ENCODE peak calls at places on chromosome 1, in five cellular contexts. N is retina; P is EH; X is NT2/D1; H is activated effector memory CD4-positive, alpha-beta T cell treated with anti-CD3 and anti-CD28 coated beads, Interleukin-2, amount 50 U/mL, for 16 hours. Q is an unnamed sample.

GRCh38 chr1:219581344-219581743 is 31.6 kb downstream of the ZC3H11B start:
- DNase-seq in N (no peak), P (no peak), X (no peak), H (no peak), Q (no peak)

GRCh38 chr1:223714849-223715709 is 2.7 kb downstream of the CAPN2 start:
- DNase-seq in N (no peak), P (peak), X (no peak), H (no peak), Q (no peak)

GRCh38 chr1:54929700-54930099 is 42.7 kb upstream of the DHCR24 start:
- DNase-seq in N (no peak), P (no peak), X (no peak), H (no peak), Q (no peak)

GRCh38 chr1:240001177-240001740 is 90.4 kb upstream of the FMN2 start:
- DNase-seq in N (no peak), P (peak), X (no peak), H (no peak), Q (no peak)

GRCh38 chr1:115113781-115114180 is 24.5 kb upstream of the TSPAN2 start:
- DNase-seq in N (no peak), P (peak), X (no peak), H (no peak), Q (no peak)

GRCh38 chr1:243438815-243439214 is 183.0 kb downstream of the SDCCAG8 start:
- DNase-seq in N (no peak), P (peak), X (no peak), H (no peak), Q (no peak)

GRCh38 chr1:4970532-4970931 is 316.1 kb downstream of the AJAP1 start:
- DNase-seq in N (no peak), P (no peak), X (no peak), H (no peak), Q (no peak)

GRCh38 chr1:69929278-69930057 is 275.9 kb downstream of the LRRC40 start:
- DNase-seq in N (no peak), P (no peak), X (no peak), H (no peak), Q (no peak)

GRCh38 chr1:88655685-88656299 is 28.3 kb upstream of the PKN2 start:
- DNase-seq in N (no peak), P (peak), X (no peak), H (no peak), Q (no peak)

GRCh38 chr1:19232526-19232851 is 18.8 kb downstream of the EMC1 start:
- DNase-seq in N (no peak), P (peak), X (no peak), H (no peak), Q (peak)

GRCh38 chr1:7006996-7007871 is 222.0 kb downstream of the CAMTA1 start:
- DNase-seq in N (no peak), P (no peak), X (no peak), H (no peak), Q (no peak)

GRCh38 chr1:38783659-38784229 is 75.8 kb downstream of the RRAGC start:
- DNase-seq in N (peak), P (no peak), X (no peak), H (no peak), Q (no peak)

GRCh38 chr1:228228601-228229074 is 20.8 kb downstream of the OBSCN start:
- DNase-seq in N (no peak), P (peak), X (no peak), H (no peak), Q (no peak)

GRCh38 chr1:83796409-83796808 is 202.5 kb downstream of the TTLL7 start:
- DNase-seq in N (no peak), P (peak), X (no peak), H (no peak), Q (no peak)

GRCh38 chr1:22318279-22318983 is 133.2 kb upstream of the ZBTB40 start:
- DNase-seq in N (peak), P (no peak), X (peak), H (no peak), Q (peak)

GRCh38 chr1:165942062-165942461 is 114.6 kb downstream of the UCK2 start:
- DNase-seq in N (no peak), P (no peak), X (no peak), H (no peak), Q (no peak)

GRCh38 chr1:10940838-10941237 is 71.6 kb upstream of the TARDBP start:
- DNase-seq in N (no peak), P (no peak), X (no peak), H (no peak), Q (no peak)

GRCh38 chr1:11238311-11238710 is 24.0 kb downstream of the MTOR start:
- DNase-seq in N (no peak), P (no peak), X (no peak), H (no peak), Q (no peak)